ENCODE peak calls at places on chromosomes 5 and 9, in eight cellular contexts. One of them, this sample, is unnamed.

GRCh38 chr5:139676951-139677367 is 28.8 kb downstream of the CXXC5 start:
- DNase-seq in Kasumi-1: no peak
- DNase-seq in NCI-H1048: no peak
- DNase-seq in mesendoderm: no peak
- DNase-seq in NCI-H2171 treated with DMSO at 0.1 percent for 48 hours: peak
- DNase-seq in COR-L47: no peak
- DNase-seq in stimulated activated CD4-positive, alpha-beta T cell treated with anti-CD3 and anti-CD28 coated beads, Interleukin-12 subunit alpha, Interleukin-12 subunit beta, amount 100 ng/mL, for 24 hours: no peak
- DNase-seq in effector memory CD4-positive, alpha-beta T cell: no peak
- DNase-seq in this sample: no peak

GRCh38 chr5:88952996-88953643 is 70.1 kb upstream of the MEF2C start:
- DNase-seq in Kasumi-1: no peak
- DNase-seq in NCI-H1048: no peak
- DNase-seq in mesendoderm: no peak
- DNase-seq in NCI-H2171 treated with DMSO at 0.1 percent for 48 hours: no peak
- DNase-seq in COR-L47: peak
- DNase-seq in stimulated activated CD4-positive, alpha-beta T cell treated with anti-CD3 and anti-CD28 coated beads, Interleukin-12 subunit alpha, Interleukin-12 subunit beta, amount 100 ng/mL, for 24 hours: no peak
- DNase-seq in effector memory CD4-positive, alpha-beta T cell: no peak
- DNase-seq in this sample: no peak

GRCh38 chr5:43674536-43674935 is 71.6 kb downstream of the NNT start:
- DNase-seq in Kasumi-1: no peak
- DNase-seq in NCI-H1048: no peak
- DNase-seq in mesendoderm: no peak
- DNase-seq in NCI-H2171 treated with DMSO at 0.1 percent for 48 hours: no peak
- DNase-seq in COR-L47: no peak
- DNase-seq in stimulated activated CD4-positive, alpha-beta T cell treated with anti-CD3 and anti-CD28 coated beads, Interleukin-12 subunit alpha, Interleukin-12 subunit beta, amount 100 ng/mL, for 24 hours: no peak
- DNase-seq in effector memory CD4-positive, alpha-beta T cell: no peak
- DNase-seq in this sample: no peak

GRCh38 chr5:100131161-100131560 is 404.0 kb upstream of the FAM174A start:
- DNase-seq in Kasumi-1: no peak
- DNase-seq in NCI-H1048: no peak
- DNase-seq in mesendoderm: no peak
- DNase-seq in NCI-H2171 treated with DMSO at 0.1 percent for 48 hours: no peak
- DNase-seq in COR-L47: no peak
- DNase-seq in stimulated activated CD4-positive, alpha-beta T cell treated with anti-CD3 and anti-CD28 coated beads, Interleukin-12 subunit alpha, Interleukin-12 subunit beta, amount 100 ng/mL, for 24 hours: no peak
- DNase-seq in effector memory CD4-positive, alpha-beta T cell: no peak
- DNase-seq in this sample: no peak

GRCh38 chr5:83368835-83369234 is 102.7 kb upstream of the VCAN start:
- DNase-seq in Kasumi-1: peak
- DNase-seq in NCI-H1048: no peak
- DNase-seq in mesendoderm: no peak
- DNase-seq in NCI-H2171 treated with DMSO at 0.1 percent for 48 hours: no peak
- DNase-seq in COR-L47: no peak
- DNase-seq in stimulated activated CD4-positive, alpha-beta T cell treated with anti-CD3 and anti-CD28 coated beads, Interleukin-12 subunit alpha, Interleukin-12 subunit beta, amount 100 ng/mL, for 24 hours: no peak
- DNase-seq in effector memory CD4-positive, alpha-beta T cell: no peak
- DNase-seq in this sample: no peak

GRCh38 chr9:125330587-125330986 is 69.0 kb downstream of the GAPVD1 start:
- DNase-seq in Kasumi-1: no peak
- DNase-seq in NCI-H1048: no peak
- DNase-seq in mesendoderm: no peak
- DNase-seq in NCI-H2171 treated with DMSO at 0.1 percent for 48 hours: no peak
- DNase-seq in COR-L47: no peak
- DNase-seq in stimulated activated CD4-positive, alpha-beta T cell treated with anti-CD3 and anti-CD28 coated beads, Interleukin-12 subunit alpha, Interleukin-12 subunit beta, amount 100 ng/mL, for 24 hours: no peak
- DNase-seq in effector memory CD4-positive, alpha-beta T cell: no peak
- DNase-seq in this sample: no peak

GRCh38 chr9:129162901-129163670 is 15.0 kb downstream of the IER5L start:
- DNase-seq in Kasumi-1: no peak
- DNase-seq in NCI-H1048: no peak
- DNase-seq in mesendoderm: no peak
- DNase-seq in NCI-H2171 treated with DMSO at 0.1 percent for 48 hours: no peak
- DNase-seq in COR-L47: no peak
- DNase-seq in stimulated activated CD4-positive, alpha-beta T cell treated with anti-CD3 and anti-CD28 coated beads, Interleukin-12 subunit alpha, Interleukin-12 subunit beta, amount 100 ng/mL, for 24 hours: no peak
- DNase-seq in effector memory CD4-positive, alpha-beta T cell: no peak
- DNase-seq in this sample: no peak

GRCh38 chr5:150114773-150115408 is 28.5 kb upstream of the CSF1R start:
- DNase-seq in Kasumi-1: no peak
- DNase-seq in NCI-H1048: no peak
- DNase-seq in mesendoderm: no peak
- DNase-seq in NCI-H2171 treated with DMSO at 0.1 percent for 48 hours: no peak
- DNase-seq in COR-L47: no peak
- DNase-seq in stimulated activated CD4-positive, alpha-beta T cell treated with anti-CD3 and anti-CD28 coated beads, Interleukin-12 subunit alpha, Interleukin-12 subunit beta, amount 100 ng/mL, for 24 hours: no peak
- DNase-seq in effector memory CD4-positive, alpha-beta T cell: no peak
- DNase-seq in this sample: peak

GRCh38 chr9:75083188-75083976 is 4.6 kb downstream of the NMRK1 start:
- DNase-seq in Kasumi-1: no peak
- DNase-seq in NCI-H1048: no peak
- DNase-seq in mesendoderm: peak
- DNase-seq in NCI-H2171 treated with DMSO at 0.1 percent for 48 hours: no peak
- DNase-seq in COR-L47: peak
- DNase-seq in stimulated activated CD4-positive, alpha-beta T cell treated with anti-CD3 and anti-CD28 coated beads, Interleukin-12 subunit alpha, Interleukin-12 subunit beta, amount 100 ng/mL, for 24 hours: no peak
- DNase-seq in effector memory CD4-positive, alpha-beta T cell: peak
- DNase-seq in this sample: no peak

GRCh38 chr5:111386832-111387162 is 125.5 kb downstream of the STARD4 start:
- DNase-seq in Kasumi-1: no peak
- DNase-seq in NCI-H1048: no peak
- DNase-seq in mesendoderm: no peak
- DNase-seq in NCI-H2171 treated with DMSO at 0.1 percent for 48 hours: no peak
- DNase-seq in COR-L47: no peak
- DNase-seq in stimulated activated CD4-positive, alpha-beta T cell treated with anti-CD3 and anti-CD28 coated beads, Interleukin-12 subunit alpha, Interleukin-12 subunit beta, amount 100 ng/mL, for 24 hours: no peak
- DNase-seq in effector memory CD4-positive, alpha-beta T cell: no peak
- DNase-seq in this sample: no peak

GRCh38 chr9:93436655-93437407 is 14.7 kb upstream of the FAM120A start:
- DNase-seq in Kasumi-1: no peak
- DNase-seq in NCI-H1048: no peak
- DNase-seq in mesendoderm: no peak
- DNase-seq in NCI-H2171 treated with DMSO at 0.1 percent for 48 hours: no peak
- DNase-seq in COR-L47: no peak
- DNase-seq in stimulated activated CD4-positive, alpha-beta T cell treated with anti-CD3 and anti-CD28 coated beads, Interleukin-12 subunit alpha, Interleukin-12 subunit beta, amount 100 ng/mL, for 24 hours: no peak
- DNase-seq in effector memory CD4-positive, alpha-beta T cell: no peak
- DNase-seq in this sample: no peak

GRCh38 chr9:110546411-110546871 is 33.1 kb downstream of the SVEP1 start:
- DNase-seq in Kasumi-1: no peak
- DNase-seq in NCI-H1048: no peak
- DNase-seq in mesendoderm: peak
- DNase-seq in NCI-H2171 treated with DMSO at 0.1 percent for 48 hours: no peak
- DNase-seq in COR-L47: no peak
- DNase-seq in stimulated activated CD4-positive, alpha-beta T cell treated with anti-CD3 and anti-CD28 coated beads, Interleukin-12 subunit alpha, Interleukin-12 subunit beta, amount 100 ng/mL, for 24 hours: no peak
- DNase-seq in effector memory CD4-positive, alpha-beta T cell: no peak
- DNase-seq in this sample: no peak

GRCh38 chr9:113656771-113657670 is 193.5 kb downstream of the RGS3 start:
- DNase-seq in Kasumi-1: no peak
- DNase-seq in NCI-H1048: no peak
- DNase-seq in mesendoderm: no peak
- DNase-seq in NCI-H2171 treated with DMSO at 0.1 percent for 48 hours: no peak
- DNase-seq in COR-L47: no peak
- DNase-seq in stimulated activated CD4-positive, alpha-beta T cell treated with anti-CD3 and anti-CD28 coated beads, Interleukin-12 subunit alpha, Interleukin-12 subunit beta, amount 100 ng/mL, for 24 hours: no peak
- DNase-seq in effector memory CD4-positive, alpha-beta T cell: no peak
- DNase-seq in this sample: no peak

GRCh38 chr9:95031711-95032461 is 285.6 kb downstream of the FANCC start:
- DNase-seq in Kasumi-1: no peak
- DNase-seq in NCI-H1048: no peak
- DNase-seq in mesendoderm: no peak
- DNase-seq in NCI-H2171 treated with DMSO at 0.1 percent for 48 hours: no peak
- DNase-seq in COR-L47: peak
- DNase-seq in stimulated activated CD4-positive, alpha-beta T cell treated with anti-CD3 and anti-CD28 coated beads, Interleukin-12 subunit alpha, Interleukin-12 subunit beta, amount 100 ng/mL, for 24 hours: no peak
- DNase-seq in effector memory CD4-positive, alpha-beta T cell: no peak
- DNase-seq in this sample: no peak

GRCh38 chr5:97449172-97449571 is 266.1 kb upstream of the RIOK2 start:
- DNase-seq in Kasumi-1: no peak
- DNase-seq in NCI-H1048: no peak
- DNase-seq in mesendoderm: no peak
- DNase-seq in NCI-H2171 treated with DMSO at 0.1 percent for 48 hours: no peak
- DNase-seq in COR-L47: no peak
- DNase-seq in stimulated activated CD4-positive, alpha-beta T cell treated with anti-CD3 and anti-CD28 coated beads, Interleukin-12 subunit alpha, Interleukin-12 subunit beta, amount 100 ng/mL, for 24 hours: no peak
- DNase-seq in effector memory CD4-positive, alpha-beta T cell: no peak
- DNase-seq in this sample: no peak

GRCh38 chr9:93258818-93259489 is 75.0 kb downstream of the WNK2 start:
- DNase-seq in Kasumi-1: no peak
- DNase-seq in NCI-H1048: no peak
- DNase-seq in mesendoderm: no peak
- DNase-seq in NCI-H2171 treated with DMSO at 0.1 percent for 48 hours: no peak
- DNase-seq in COR-L47: no peak
- DNase-seq in stimulated activated CD4-positive, alpha-beta T cell treated with anti-CD3 and anti-CD28 coated beads, Interleukin-12 subunit alpha, Interleukin-12 subunit beta, amount 100 ng/mL, for 24 hours: no peak
- DNase-seq in effector memory CD4-positive, alpha-beta T cell: no peak
- DNase-seq in this sample: no peak

GRCh38 chr9:133731876-133732321 is 6.3 kb downstream of the SARDH start:
- DNase-seq in Kasumi-1: no peak
- DNase-seq in NCI-H1048: peak
- DNase-seq in mesendoderm: peak
- DNase-seq in NCI-H2171 treated with DMSO at 0.1 percent for 48 hours: peak
- DNase-seq in COR-L47: peak
- DNase-seq in stimulated activated CD4-positive, alpha-beta T cell treated with anti-CD3 and anti-CD28 coated beads, Interleukin-12 subunit alpha, Interleukin-12 subunit beta, amount 100 ng/mL, for 24 hours: no peak
- DNase-seq in effector memory CD4-positive, alpha-beta T cell: no peak
- DNase-seq in this sample: peak

GRCh38 chr9:109253241-109253636 is 67.6 kb downstream of the EPB41L4B start:
- DNase-seq in Kasumi-1: no peak
- DNase-seq in NCI-H1048: no peak
- DNase-seq in mesendoderm: no peak
- DNase-seq in NCI-H2171 treated with DMSO at 0.1 percent for 48 hours: no peak
- DNase-seq in COR-L47: no peak
- DNase-seq in stimulated activated CD4-positive, alpha-beta T cell treated with anti-CD3 and anti-CD28 coated beads, Interleukin-12 subunit alpha, Interleukin-12 subunit beta, amount 100 ng/mL, for 24 hours: no peak
- DNase-seq in effector memory CD4-positive, alpha-beta T cell: no peak
- DNase-seq in this sample: no peak

GRCh38 chr5:1641560-1642166 is 117.9 kb upstream of the LPCAT1 start:
- DNase-seq in Kasumi-1: peak
- DNase-seq in NCI-H1048: peak
- DNase-seq in mesendoderm: peak
- DNase-seq in NCI-H2171 treated with DMSO at 0.1 percent for 48 hours: peak
- DNase-seq in COR-L47: peak
- DNase-seq in stimulated activated CD4-positive, alpha-beta T cell treated with anti-CD3 and anti-CD28 coated beads, Interleukin-12 subunit alpha, Interleukin-12 subunit beta, amount 100 ng/mL, for 24 hours: peak
- DNase-seq in effector memory CD4-positive, alpha-beta T cell: peak
- DNase-seq in this sample: peak

GRCh38 chr5:2739360-2740050 is 12.0 kb downstream of the IRX2 start:
- DNase-seq in Kasumi-1: no peak
- DNase-seq in NCI-H1048: no peak
- DNase-seq in mesendoderm: peak
- DNase-seq in NCI-H2171 treated with DMSO at 0.1 percent for 48 hours: no peak
- DNase-seq in COR-L47: no peak
- DNase-seq in stimulated activated CD4-positive, alpha-beta T cell treated with anti-CD3 and anti-CD28 coated beads, Interleukin-12 subunit alpha, Interleukin-12 subunit beta, amount 100 ng/mL, for 24 hours: no peak
- DNase-seq in effector memory CD4-positive, alpha-beta T cell: no peak
- DNase-seq in this sample: no peak

GRCh38 chr9:96436063-96436455 is 13.9 kb upstream of the HABP4 start:
- DNase-seq in Kasumi-1: no peak
- DNase-seq in NCI-H1048: no peak
- DNase-seq in mesendoderm: no peak
- DNase-seq in NCI-H2171 treated with DMSO at 0.1 percent for 48 hours: no peak
- DNase-seq in COR-L47: no peak
- DNase-seq in stimulated activated CD4-positive, alpha-beta T cell treated with anti-CD3 and anti-CD28 coated beads, Interleukin-12 subunit alpha, Interleukin-12 subunit beta, amount 100 ng/mL, for 24 hours: no peak
- DNase-seq in effector memory CD4-positive, alpha-beta T cell: no peak
- DNase-seq in this sample: no peak

GRCh38 chr9:134899168-134899567 is 18.5 kb downstream of the FCN1 start:
- DNase-seq in Kasumi-1: no peak
- DNase-seq in NCI-H1048: no peak
- DNase-seq in mesendoderm: no peak
- DNase-seq in NCI-H2171 treated with DMSO at 0.1 percent for 48 hours: no peak
- DNase-seq in COR-L47: no peak
- DNase-seq in stimulated activated CD4-positive, alpha-beta T cell treated with anti-CD3 and anti-CD28 coated beads, Interleukin-12 subunit alpha, Interleukin-12 subunit beta, amount 100 ng/mL, for 24 hours: no peak
- DNase-seq in effector memory CD4-positive, alpha-beta T cell: no peak
- DNase-seq in this sample: no peak

GRCh38 chr5:174338204-174339010 is 292.9 kb downstream of the NSG2 start:
- DNase-seq in Kasumi-1: no peak
- DNase-seq in NCI-H1048: no peak
- DNase-seq in mesendoderm: peak
- DNase-seq in NCI-H2171 treated with DMSO at 0.1 percent for 48 hours: no peak
- DNase-seq in COR-L47: no peak
- DNase-seq in stimulated activated CD4-positive, alpha-beta T cell treated with anti-CD3 and anti-CD28 coated beads, Interleukin-12 subunit alpha, Interleukin-12 subunit beta, amount 100 ng/mL, for 24 hours: no peak
- DNase-seq in effector memory CD4-positive, alpha-beta T cell: no peak
- DNase-seq in this sample: no peak

GRCh38 chr9:92313624-92314012 is 11.5 kb downstream of the NOL8 start:
- DNase-seq in Kasumi-1: no peak
- DNase-seq in NCI-H1048: no peak
- DNase-seq in mesendoderm: no peak
- DNase-seq in NCI-H2171 treated with DMSO at 0.1 percent for 48 hours: no peak
- DNase-seq in COR-L47: no peak
- DNase-seq in stimulated activated CD4-positive, alpha-beta T cell treated with anti-CD3 and anti-CD28 coated beads, Interleukin-12 subunit alpha, Interleukin-12 subunit beta, amount 100 ng/mL, for 24 hours: no peak
- DNase-seq in effector memory CD4-positive, alpha-beta T cell: no peak
- DNase-seq in this sample: no peak

GRCh38 chr5:231661-232060 is 13.5 kb downstream of the SDHA start:
- DNase-seq in Kasumi-1: no peak
- DNase-seq in NCI-H1048: no peak
- DNase-seq in mesendoderm: no peak
- DNase-seq in NCI-H2171 treated with DMSO at 0.1 percent for 48 hours: no peak
- DNase-seq in COR-L47: no peak
- DNase-seq in stimulated activated CD4-positive, alpha-beta T cell treated with anti-CD3 and anti-CD28 coated beads, Interleukin-12 subunit alpha, Interleukin-12 subunit beta, amount 100 ng/mL, for 24 hours: no peak
- DNase-seq in effector memory CD4-positive, alpha-beta T cell: no peak
- DNase-seq in this sample: no peak

GRCh38 chr5:123448017-123448617 is 24.9 kb upstream of the CEP120 start:
- DNase-seq in Kasumi-1: no peak
- DNase-seq in NCI-H1048: no peak
- DNase-seq in mesendoderm: no peak
- DNase-seq in NCI-H2171 treated with DMSO at 0.1 percent for 48 hours: no peak
- DNase-seq in COR-L47: no peak
- DNase-seq in stimulated activated CD4-positive, alpha-beta T cell treated with anti-CD3 and anti-CD28 coated beads, Interleukin-12 subunit alpha, Interleukin-12 subunit beta, amount 100 ng/mL, for 24 hours: no peak
- DNase-seq in effector memory CD4-positive, alpha-beta T cell: no peak
- DNase-seq in this sample: no peak

GRCh38 chr9:4293293-4293931 is 6.5 kb downstream of the GLIS3 start:
- DNase-seq in Kasumi-1: no peak
- DNase-seq in NCI-H1048: no peak
- DNase-seq in mesendoderm: peak
- DNase-seq in NCI-H2171 treated with DMSO at 0.1 percent for 48 hours: no peak
- DNase-seq in COR-L47: no peak
- DNase-seq in stimulated activated CD4-positive, alpha-beta T cell treated with anti-CD3 and anti-CD28 coated beads, Interleukin-12 subunit alpha, Interleukin-12 subunit beta, amount 100 ng/mL, for 24 hours: no peak
- DNase-seq in effector memory CD4-positive, alpha-beta T cell: no peak
- DNase-seq in this sample: no peak

This sample was measured in D721Med.